ENCODE peak calls at places on chromosome 22, in nine cellular contexts. U, C, H, R, Q, J, O, Z and X are unnamed samples.

GRCh38 chr22:44304354-44304753 is 8.4 kb downstream of the SHISAL1 start:
- DNase-seq in U (no peak), Q (peak), C (no peak), O (no peak), Z (no peak), R (no peak), J (peak), H (peak), X (no peak)

GRCh38 chr22:47164514-47165337 is 402.3 kb downstream of the TBC1D22A start:
- DNase-seq in C (no peak), R (peak), Z (no peak), U (no peak), J (no peak), O (no peak), Q (no peak), H (no peak), X (peak)

GRCh38 chr22:46737105-46737975 is 712 bp downstream of the CERK start:
- DNase-seq in U (peak), C (no peak), H (peak), Z (peak), J (no peak), R (no peak), O (no peak), Q (peak), X (peak)

GRCh38 chr22:40819741-40820140 is 595 bp upstream of the SLC25A17 start:
- DNase-seq in Z (no peak), J (peak), U (no peak), H (peak), C (no peak), Q (peak), R (no peak), O (no peak), X (no peak)

GRCh38 chr22:23177197-23177596 is 3.1 kb upstream of the BCR start:
- DNase-seq in C (no peak), O (no peak), J (no peak), H (no peak), Q (no peak), U (no peak), Z (no peak), R (no peak), X (no peak)

GRCh38 chr22:31106651-31107205 is 640 bp downstream of the SELENOM start:
- DNase-seq in Q (no peak), J (no peak), H (no peak), U (no peak), O (no peak), C (no peak), R (peak), Z (no peak), X (no peak)

GRCh38 chr22:24583221-24583971 is 9.5 kb downstream of the LRRC75B start:
- DNase-seq in U (peak), R (peak), Q (peak), C (no peak), J (no peak), Z (no peak), H (no peak), O (peak), X (no peak)

GRCh38 chr22:31574015-31574670 is 77.8 kb downstream of the SFI1 start:
- DNase-seq in J (no peak), U (no peak), R (no peak), Z (no peak), H (no peak), C (no peak), Q (no peak), O (no peak), X (no peak)

GRCh38 chr22:45980776-45981175 is 3.8 kb upstream of the WNT7B start:
- DNase-seq in Q (no peak), H (no peak), Z (no peak), U (no peak), J (no peak), C (no peak), O (no peak), R (no peak), X (no peak)

GRCh38 chr22:28883917-28884753 is 763 bp downstream of the ZNRF3 start:
- DNase-seq in C (no peak), U (peak), J (no peak), H (peak), Z (no peak), Q (peak), R (peak), O (peak), X (peak)

GRCh38 chr22:33677536-33677935 is 242.7 kb downstream of the LARGE1 start:
- DNase-seq in O (no peak), J (no peak), H (no peak), U (no peak), C (no peak), R (no peak), Q (no peak), Z (no peak), X (no peak)

GRCh38 chr22:35684270-35684700 is 33.4 kb upstream of the APOL5 start:
- DNase-seq in U (peak), H (no peak), J (peak), Q (peak), R (peak), Z (no peak), C (no peak), O (no peak), X (no peak)

GRCh38 chr22:49872347-49872746 is 18.7 kb downstream of the ZBED4 start:
- DNase-seq in J (no peak), Z (no peak), C (no peak), R (no peak), Q (no peak), H (no peak), U (no peak), O (no peak), X (no peak)

GRCh38 chr22:27273386-27273785 is 528.2 kb downstream of the MN1 start:
- DNase-seq in Q (no peak), R (no peak), O (no peak), Z (no peak), J (no peak), U (peak), C (no peak), H (no peak), X (no peak)

GRCh38 chr22:41367039-41367679 is 14.6 kb upstream of the TEF start:
- DNase-seq in O (peak), Z (peak), H (peak), C (peak), U (peak), R (peak), J (no peak), Q (peak), X (peak)

GRCh38 chr22:41825376-41825775 is 7.5 kb upstream of the SREBF2 start:
- DNase-seq in U (no peak), Z (no peak), Q (no peak), R (peak), H (no peak), C (no peak), O (no peak), J (no peak), X (no peak)

GRCh38 chr22:36374603-36375024 is 13.2 kb downstream of the MYH9 start:
- DNase-seq in J (no peak), R (peak), C (no peak), O (peak), H (peak), U (no peak), Z (no peak), Q (no peak), X (no peak)

GRCh38 chr22:43205261-43205691 is 18.3 kb upstream of the TTLL12 start:
- DNase-seq in Q (no peak), Z (no peak), J (no peak), U (no peak), O (no peak), R (no peak), C (no peak), H (no peak), X (no peak)

GRCh38 chr22:47157486-47158270 is 395.2 kb downstream of the TBC1D22A start:
- DNase-seq in J (no peak), C (no peak), O (no peak), Z (no peak), H (no peak), U (no peak), Q (no peak), R (peak), X (no peak)